ENCODE peak calls at places on chromosomes 12 and 14, in seven cellular contexts. J, W, A, H, R, X and Y are unnamed samples.

GRCh38 chr12:132251741-132252490 is 77.5 kb downstream of the GALNT9 start:
- DNase-seq in J (no peak), W (no peak), A (no peak), H (no peak), R (no peak), X (no peak), Y (no peak)

GRCh38 chr12:127770123-127770522 is 496.8 kb upstream of the TMEM132C start:
- DNase-seq in J (no peak), W (no peak), A (no peak), H (no peak), R (no peak), X (no peak), Y (peak)

GRCh38 chr14:69328765-69329164 is 68.8 kb downstream of the GALNT16 start:
- DNase-seq in J (no peak), W (no peak), A (no peak), H (no peak), R (no peak), X (no peak), Y (no peak)

GRCh38 chr12:51222461-51222860 is 4.6 kb upstream of the POU6F1 start:
- DNase-seq in J (no peak), W (no peak), A (no peak), H (no peak), R (no peak), X (no peak), Y (peak)

GRCh38 chr12:122793685-122794106 is 19.3 kb downstream of the CCDC62 start:
- DNase-seq in J (peak), W (no peak), A (no peak), H (no peak), R (no peak), X (peak), Y (peak)

GRCh38 chr12:106106892-106107291 is 31.9 kb downstream of the NUAK1 start:
- DNase-seq in J (no peak), W (no peak), A (no peak), H (no peak), R (no peak), X (no peak), Y (no peak)

GRCh38 chr14:100907240-100907639 is 3.7 kb upstream of the RTL1 start:
- DNase-seq in J (no peak), W (no peak), A (no peak), H (no peak), R (no peak), X (no peak), Y (no peak)

GRCh38 chr12:3493225-3494049 is 2.4 kb downstream of the PRMT8 start:
- DNase-seq in J (no peak), W (no peak), A (no peak), H (no peak), R (no peak), X (no peak), Y (no peak)

GRCh38 chr12:120230326-120230973 is 29.5 kb upstream of the RPLP0 start:
- DNase-seq in J (peak), W (peak), A (peak), H (no peak), R (peak), X (peak), Y (peak)

GRCh38 chr12:119710941-119711551 is 43.1 kb downstream of the PRKAB1 start:
- DNase-seq in J (no peak), W (peak), A (peak), H (no peak), R (no peak), X (no peak), Y (no peak)

GRCh38 chr12:52055781-52056711 is 4.8 kb downstream of the NR4A1 start:
- DNase-seq in J (no peak), W (no peak), A (no peak), H (no peak), R (peak), X (no peak), Y (no peak)

GRCh38 chr14:101103321-101103901 is 199.9 kb upstream of the RTL1 start:
- DNase-seq in J (no peak), W (no peak), A (peak), H (no peak), R (no peak), X (no peak), Y (no peak)

GRCh38 chr12:102917026-102917787 is at the start of gene PAH:
- DNase-seq in J (no peak), W (peak), A (peak), H (peak), R (no peak), X (no peak), Y (no peak)

GRCh38 chr12:100375023-100375737 is 18.3 kb downstream of the SLC17A8 start:
- DNase-seq in J (no peak), W (peak), A (no peak), H (no peak), R (peak), X (no peak), Y (no peak)

GRCh38 chr12:93461503-93461902 is 5.8 kb upstream of the MRPL42 start:
- DNase-seq in J (no peak), W (no peak), A (no peak), H (no peak), R (no peak), X (no peak), Y (peak)

GRCh38 chr12:52585951-52586350 is 12.3 kb upstream of the KRT74 start:
- DNase-seq in J (no peak), W (no peak), A (peak), H (no peak), R (no peak), X (no peak), Y (peak)

GRCh38 chr14:102212845-102213244 is 73.1 kb downstream of the WDR20 start:
- DNase-seq in J (no peak), W (no peak), A (no peak), H (no peak), R (no peak), X (no peak), Y (no peak)

GRCh38 chr12:105444809-105445102 is 114.3 kb downstream of the C12orf75 start:
- DNase-seq in J (no peak), W (no peak), A (no peak), H (no peak), R (no peak), X (no peak), Y (no peak)

GRCh38 chr12:100987552-100988277 is 193.1 kb downstream of the ANO4 start:
- DNase-seq in J (peak), W (no peak), A (no peak), H (peak), R (peak), X (peak), Y (no peak)

GRCh38 chr14:95645016-95645996 is 40.9 kb upstream of the TCL1B start:
- DNase-seq in J (no peak), W (no peak), A (no peak), H (no peak), R (no peak), X (no peak), Y (no peak)

GRCh38 chr12:125889742-125890141 is 824.5 kb downstream of the AACS start:
- DNase-seq in J (no peak), W (no peak), A (no peak), H (no peak), R (no peak), X (no peak), Y (no peak)

GRCh38 chr12:93778306-93778705 is 101.1 kb downstream of the CRADD start:
- DNase-seq in J (no peak), W (peak), A (no peak), H (no peak), R (peak), X (no peak), Y (no peak)

GRCh38 chr14:64502476-64503183 is 1.0 kb downstream of the ZBTB25 start:
- DNase-seq in J (no peak), W (peak), A (peak), H (no peak), R (peak), X (no peak), Y (peak)

GRCh38 chr14:89422952-89423345 is 5.9 kb upstream of the FOXN3 start:
- DNase-seq in J (no peak), W (no peak), A (no peak), H (no peak), R (no peak), X (no peak), Y (no peak)

GRCh38 chr14:29937116-29937515 is 9.5 kb upstream of the PRKD1 start:
- DNase-seq in J (no peak), W (no peak), A (no peak), H (no peak), R (no peak), X (no peak), Y (no peak)

GRCh38 chr14:104376202-104377140 is 203.1 kb upstream of the C14orf180 start:
- DNase-seq in J (no peak), W (no peak), A (no peak), H (peak), R (no peak), X (no peak), Y (no peak)

GRCh38 chr12:100738086-100738485 is 56.5 kb upstream of the ANO4 start:
- DNase-seq in J (no peak), W (no peak), A (no peak), H (no peak), R (no peak), X (no peak), Y (no peak)

GRCh38 chr12:82047480-82047879 is 288.3 kb upstream of the PPFIA2 start:
- DNase-seq in J (no peak), W (no peak), A (no peak), H (no peak), R (no peak), X (no peak), Y (no peak)

GRCh38 chr14:102986810-102987579 is 64.5 kb downstream of the AMN start:
- DNase-seq in J (no peak), W (no peak), A (no peak), H (no peak), R (no peak), X (no peak), Y (no peak)

GRCh38 chr12:31369712-31370521 is 44.0 kb upstream of the SINHCAF start:
- DNase-seq in J (no peak), W (peak), A (no peak), H (no peak), R (peak), X (no peak), Y (no peak)

GRCh38 chr12:34398366-34398705 is 376.0 kb downstream of the ALG10 start:
- DNase-seq in J (no peak), W (no peak), A (peak), H (peak), R (peak), X (no peak), Y (no peak)

GRCh38 chr12:114774181-114774580 is 90.2 kb upstream of the TBX3 start:
- DNase-seq in J (peak), W (no peak), A (no peak), H (no peak), R (peak), X (peak), Y (no peak)

GRCh38 chr12:103799504-103800251 is 41.4 kb downstream of the NT5DC3 start:
- DNase-seq in J (no peak), W (peak), A (no peak), H (no peak), R (peak), X (peak), Y (no peak)

GRCh38 chr14:103057028-103057371 is 349 bp downstream of the CDC42BPB start:
- DNase-seq in J (no peak), W (peak), A (no peak), H (peak), R (peak), X (no peak), Y (no peak)

GRCh38 chr12:116544656-116545055 is 14.5 kb upstream of the MAP1LC3B2 start:
- DNase-seq in J (no peak), W (no peak), A (no peak), H (no peak), R (no peak), X (no peak), Y (no peak)

GRCh38 chr12:22477166-22477893 is 67.0 kb downstream of the C2CD5 start:
- DNase-seq in J (no peak), W (no peak), A (peak), H (no peak), R (peak), X (no peak), Y (no peak)

GRCh38 chr12:71392521-71393145 is 47.0 kb upstream of the LGR5 start:
- DNase-seq in J (peak), W (no peak), A (no peak), H (no peak), R (no peak), X (peak), Y (peak)

GRCh38 chr14:95816539-95816938 is 60.1 kb upstream of the TUNAR start:
- DNase-seq in J (no peak), W (no peak), A (peak), H (no peak), R (no peak), X (no peak), Y (no peak)

GRCh38 chr14:96571311-96571710 is 69.1 kb downstream of the PAPOLA start:
- DNase-seq in J (no peak), W (no peak), A (no peak), H (no peak), R (no peak), X (no peak), Y (no peak)

GRCh38 chr14:23538785-23539184 is 12.8 kb downstream of the ZFHX2 start:
- DNase-seq in J (no peak), W (no peak), A (no peak), H (no peak), R (no peak), X (no peak), Y (no peak)

DNA sequence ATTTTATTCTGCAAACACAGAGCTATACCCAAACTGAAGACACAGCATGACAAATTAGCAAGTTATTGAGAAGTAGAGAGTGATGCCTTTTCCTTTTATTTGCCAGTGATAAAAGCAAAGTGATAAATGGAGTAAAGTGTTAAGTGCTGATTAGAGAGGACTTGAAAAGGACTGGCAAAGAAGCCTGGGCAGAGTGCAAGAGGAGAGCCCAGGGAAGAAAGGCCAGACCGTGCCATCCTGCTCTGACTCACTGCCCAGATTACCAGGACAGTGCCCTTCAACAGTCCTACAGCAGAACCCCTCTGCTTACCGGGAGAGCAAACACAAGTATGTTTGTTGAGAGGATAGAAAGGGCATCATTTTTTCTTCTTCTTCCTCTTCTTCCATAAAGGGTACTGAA is 106.5 kb downstream of the ETV6 start:
- DNase-seq in J (no peak), W (no peak), A (no peak), H (no peak), R (peak), X (no peak), Y (no peak)
- TF ChIP-seq POLR2A in J (no peak), W (no peak), A (no peak), H (no peak), R (no peak), X (no peak), Y (no peak)

GRCh38 chr14:73789996-73790581 is 61.5 kb upstream of the PTGR2 start:
- DNase-seq in J (no peak), W (peak), A (peak), H (no peak), R (peak), X (no peak), Y (no peak)
- TF ChIP-seq POLR2A in J (no peak), W (peak), A (no peak), H (peak), R (no peak), X (no peak), Y (no peak)

DNA sequence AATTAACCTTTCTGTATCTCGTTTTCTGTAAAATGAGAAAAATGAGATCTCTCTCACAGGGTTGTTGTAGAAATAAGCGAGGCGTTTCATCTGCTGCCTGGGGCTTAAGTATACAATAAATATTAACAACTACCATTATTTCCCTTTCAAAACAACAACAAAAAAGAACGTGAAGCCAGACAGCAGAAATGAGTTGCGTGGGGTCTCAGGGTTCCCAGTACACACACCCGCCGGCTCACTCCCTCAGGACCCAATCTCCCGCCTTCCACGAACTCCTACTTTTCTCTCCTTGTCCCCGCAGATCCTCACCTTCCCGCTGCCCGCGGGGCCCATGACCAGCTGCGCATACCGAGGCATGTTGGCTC is 228 bp downstream of the GPN3 start:
- DNase-seq in J (no peak), W (no peak), A (no peak), H (no peak), R (no peak), X (no peak), Y (no peak)
- TF ChIP-seq POLR2A in J (no peak), W (no peak), A (no peak), H (peak), R (peak), X (no peak), Y (no peak)

GRCh38 chr14:99214701-99215100 is 57.3 kb downstream of the BCL11B start:
- DNase-seq in J (no peak), W (no peak), A (no peak), H (no peak), R (no peak), X (no peak), Y (no peak)

GRCh38 chr14:99217556-99217955 is 54.4 kb downstream of the BCL11B start:
- DNase-seq in J (no peak), W (no peak), A (no peak), H (no peak), R (no peak), X (no peak), Y (no peak)

GRCh38 chr14:99216191-99216590 is 55.8 kb downstream of the BCL11B start:
- DNase-seq in J (no peak), W (no peak), A (no peak), H (no peak), R (no peak), X (no peak), Y (no peak)

GRCh38 chr14:99215277-99215676 is 56.7 kb downstream of the BCL11B start:
- DNase-seq in J (no peak), W (peak), A (no peak), H (no peak), R (no peak), X (no peak), Y (no peak)

GRCh38 chr14:99217066-99217465 is 54.9 kb downstream of the BCL11B start:
- DNase-seq in J (no peak), W (no peak), A (no peak), H (no peak), R (no peak), X (no peak), Y (no peak)
- TF ChIP-seq POLR2A in J (no peak), W (no peak), A (no peak), H (no peak), R (no peak), X (no peak), Y (no peak)

GRCh38 chr12:56591961-56592360 is 38.2 kb downstream of the BAZ2A start:
- DNase-seq in J (no peak), W (no peak), A (no peak), H (no peak), R (no peak), X (no peak), Y (no peak)

GRCh38 chr12:56590237-56590830 is 39.8 kb downstream of the BAZ2A start:
- DNase-seq in J (no peak), W (no peak), A (no peak), H (no peak), R (no peak), X (no peak), Y (peak)

GRCh38 chr12:56596815-56597214 is 33.3 kb downstream of the BAZ2A start:
- DNase-seq in J (no peak), W (peak), A (no peak), H (no peak), R (no peak), X (no peak), Y (no peak)

GRCh38 chr12:56591111-56591510 is 39.0 kb downstream of the BAZ2A start:
- DNase-seq in J (no peak), W (no peak), A (no peak), H (no peak), R (no peak), X (no peak), Y (no peak)

GRCh38 chr12:56593909-56594621 is 36.1 kb downstream of the BAZ2A start:
- DNase-seq in J (peak), W (peak), A (no peak), H (peak), R (peak), X (peak), Y (peak)
- TF ChIP-seq POLR2A in J (no peak), W (peak), A (no peak), H (no peak), R (no peak), X (no peak), Y (no peak)